ENCODE peak calls at places on chromosomes 11 and 22, in seven cellular contexts. One of them, this sample, is unnamed.
A peak's percentile ranks its signal among the peaks of the same experiment; 100 is the strongest.

GRCh38 chr11:15446929-15447328 is 332.2 kb downstream of the INSC start:
- DNase-seq in OCI-LY7: no peak
- DNase-seq in WERI-Rb-1: no peak
- DNase-seq in NCI-H345: no peak
- DNase-seq in midbrain: no peak
- DNase-seq in T-cell: no peak
- DNase-seq in fibroblast of lung: no peak
- DNase-seq in this sample: no peak

GRCh38 chr22:46148885-46149492 is 1.3 kb upstream of the PPARA start:
- DNase-seq in WERI-Rb-1: no peak
- DNase-seq in OCI-LY7: no peak
- DNase-seq in fibroblast of lung: no peak
- DNase-seq in NCI-H345: no peak
- DNase-seq in T-cell: no peak
- DNase-seq in midbrain: no peak
- DNase-seq in this sample: no peak

GRCh38 chr22:42662114-42663021 is 13.2 kb upstream of the CYB5R3 start:
- DNase-seq in T-cell: peak; percentile 62
- DNase-seq in NCI-H345: peak; percentile 68
- DNase-seq in fibroblast of lung: peak; percentile 60
- DNase-seq in midbrain: peak; percentile 81
- DNase-seq in OCI-LY7: peak; percentile 85
- DNase-seq in WERI-Rb-1: peak; percentile 80
- DNase-seq in this sample: peak; percentile 27

GRCh38 chr22:35032571-35032970 is 33.4 kb upstream of the ISX start:
- DNase-seq in midbrain: no peak
- DNase-seq in NCI-H345: no peak
- DNase-seq in fibroblast of lung: no peak
- DNase-seq in T-cell: no peak
- DNase-seq in OCI-LY7: no peak
- DNase-seq in WERI-Rb-1: no peak
- DNase-seq in this sample: no peak

GRCh38 chr11:16126361-16126760 is 230.0 kb downstream of the SOX6 start:
- DNase-seq in fibroblast of lung: no peak
- DNase-seq in midbrain: no peak
- DNase-seq in WERI-Rb-1: no peak
- DNase-seq in OCI-LY7: no peak
- DNase-seq in T-cell: no peak
- DNase-seq in NCI-H345: peak; percentile 67
- DNase-seq in this sample: no peak

GRCh38 chr11:88266919-88267318 is 70.6 kb downstream of the CTSC start:
- DNase-seq in fibroblast of lung: no peak
- DNase-seq in WERI-Rb-1: no peak
- DNase-seq in NCI-H345: no peak
- DNase-seq in OCI-LY7: peak; percentile 2
- DNase-seq in midbrain: no peak
- DNase-seq in T-cell: no peak
- DNase-seq in this sample: no peak

GRCh38 chr11:78860720-78861422 is 286.2 kb upstream of the NARS2 start:
- DNase-seq in T-cell: no peak
- DNase-seq in fibroblast of lung: peak; percentile 44
- DNase-seq in midbrain: no peak
- DNase-seq in NCI-H345: no peak
- DNase-seq in WERI-Rb-1: no peak
- DNase-seq in OCI-LY7: no peak
- DNase-seq in this sample: no peak

GRCh38 chr11:126114486-126115252 is 52.0 kb upstream of the CDON start:
- DNase-seq in fibroblast of lung: no peak
- DNase-seq in WERI-Rb-1: no peak
- DNase-seq in OCI-LY7: no peak
- DNase-seq in NCI-H345: no peak
- DNase-seq in midbrain: no peak
- DNase-seq in T-cell: no peak
- DNase-seq in this sample: peak; percentile 52

GRCh38 chr22:46042786-46043185 is 65.8 kb upstream of the WNT7B start:
- DNase-seq in midbrain: no peak
- DNase-seq in NCI-H345: no peak
- DNase-seq in OCI-LY7: no peak
- DNase-seq in T-cell: no peak
- DNase-seq in WERI-Rb-1: no peak
- DNase-seq in fibroblast of lung: no peak
- DNase-seq in this sample: no peak

GRCh38 chr11:46075168-46075567 is 46.1 kb downstream of the PHF21A start:
- DNase-seq in T-cell: no peak
- DNase-seq in NCI-H345: no peak
- DNase-seq in midbrain: no peak
- DNase-seq in WERI-Rb-1: no peak
- DNase-seq in OCI-LY7: no peak
- DNase-seq in fibroblast of lung: peak; percentile 90
- DNase-seq in this sample: no peak

GRCh38 chr11:89293966-89294679 is 116.4 kb downstream of the TYR start:
- DNase-seq in fibroblast of lung: peak; percentile 35
- DNase-seq in midbrain: no peak
- DNase-seq in T-cell: no peak
- DNase-seq in OCI-LY7: no peak
- DNase-seq in WERI-Rb-1: no peak
- DNase-seq in NCI-H345: no peak
- DNase-seq in this sample: no peak

This sample was measured in DMS79 treated with DMSO at 0.1 percent for 48 hours.